ENCODE peak calls at places on chromosome 4, in nine cellular contexts. S is OCI-LY7, L is MM.1S, W is GM23248, X is hepatocyte, A is PC-3, M is HCT116, J is SK-N-SH, I is GM23338. Y is an unnamed sample.

GRCh38 chr4:80321341-80321740 is 14.2 kb upstream of the CFAP299 start:
- DNase-seq in J (no peak), S (no peak), M (no peak), I (no peak), L (no peak), A (no peak), X (no peak), W (no peak), Y (no peak)

GRCh38 chr4:121554377-121554776 is 142.4 kb downstream of the ANXA5 start:
- DNase-seq in S (no peak), M (no peak), L (no peak), A (no peak), J (no peak), I (no peak), W (peak; percentile 53), X (peak; percentile 12), Y (no peak)

GRCh38 chr4:118969359-118969758 is 80.7 kb downstream of the SYNPO2 start:
- DNase-seq in X (peak; percentile 63), L (no peak), S (peak; percentile 4), A (peak; percentile 71), J (peak; percentile 61), I (peak; percentile 56), W (peak; percentile 86), M (peak; percentile 32), Y (peak; percentile 44)

GRCh38 chr4:73684097-73684496 is 56.3 kb upstream of the CXCL8 start:
- DNase-seq in I (peak; percentile 64), S (no peak), L (no peak), M (no peak), W (no peak), X (no peak), A (no peak), J (no peak), Y (peak; percentile 26)

GRCh38 chr4:83360018-83360417 is 25.4 kb upstream of the HPSE start:
- DNase-seq in X (no peak), L (no peak), M (no peak), W (no peak), S (no peak), J (no peak), I (no peak), A (no peak), Y (no peak)

GRCh38 chr4:79917246-79917645 is 155.8 kb downstream of the ANTXR2 start:
- DNase-seq in L (peak; percentile 45), S (peak; percentile 33), W (peak; percentile 66), A (peak; percentile 53), M (peak; percentile 42), X (peak; percentile 27), J (no peak), I (peak; percentile 85), Y (peak; percentile 66)

GRCh38 chr4:120636120-120636630 is 286.4 kb downstream of the PRDM5 start:
- DNase-seq in I (no peak), L (no peak), A (no peak), W (peak; percentile 6), J (no peak), X (no peak), S (no peak), M (no peak), Y (no peak)

GRCh38 chr4:145513020-145513621 is 31.5 kb downstream of the SMAD1 start:
- DNase-seq in S (no peak), L (no peak), W (no peak), I (peak; percentile 27), X (no peak), M (no peak), A (no peak), J (no peak), Y (no peak)

GRCh38 chr4:163164591-163164990 is 2.1 kb downstream of the NAF1 start:
- DNase-seq in L (no peak), X (no peak), S (no peak), J (no peak), W (peak; percentile 39), M (no peak), A (no peak), I (no peak), Y (no peak)

GRCh38 chr4:163332526-163333405 is at the start of gene NPY1R:
- DNase-seq in A (peak; percentile 70), L (peak; percentile 76), S (peak; percentile 4), X (peak; percentile 88), M (peak; percentile 34), J (peak; percentile 78), W (peak; percentile 87), I (peak; percentile 89), Y (peak; percentile 90)

GRCh38 chr4:70829492-70829891 is 10.2 kb downstream of the GRSF1 start:
- DNase-seq in S (no peak), X (no peak), L (no peak), A (no peak), J (no peak), M (no peak), W (no peak), I (no peak), Y (no peak)

GRCh38 chr4:119721878-119722277 is 93.3 kb upstream of the PDE5A start:
- DNase-seq in L (no peak), I (no peak), X (no peak), M (no peak), W (no peak), J (no peak), A (peak; percentile 23), S (no peak), Y (no peak)

GRCh38 chr4:135418353-135418752 is 1216.8 kb upstream of the PABPC4L start:
- DNase-seq in W (no peak), I (peak; percentile 70), J (peak; percentile 10), M (peak; percentile 37), A (peak; percentile 37), L (peak; percentile 22), S (peak; percentile 0), X (no peak), Y (peak; percentile 26)

GRCh38 chr4:110197421-110198398 is 705 bp downstream of the ELOVL6 start:
- DNase-seq in M (no peak), X (peak; percentile 59), A (peak; percentile 22), L (peak; percentile 56), S (peak; percentile 75), I (peak; percentile 56), J (peak; percentile 58), W (peak; percentile 65), Y (peak; percentile 58)

GRCh38 chr4:81573817-81574216 is 102.1 kb upstream of the RASGEF1B start:
- DNase-seq in I (no peak), S (no peak), J (no peak), W (no peak), L (no peak), M (no peak), X (no peak), A (no peak), Y (no peak)

GRCh38 chr4:2934077-2934812 is 29.0 kb downstream of the NOP14 start:
- DNase-seq in M (no peak), W (peak; percentile 86), S (peak; percentile 28), I (peak; percentile 51), L (no peak), A (peak; percentile 19), J (no peak), X (peak; percentile 63), Y (peak; percentile 48)
- H2AFZ ChIP-seq in M (no peak overlapping the region), W (peak overlapping the region; percentile 27), S (no peak overlapping the region), I (no peak overlapping the region), L (peak overlapping the region; percentile 56), A (no peak overlapping the region), J (peak overlapping the region; percentile 53), X (peak overlapping the region; percentile 52), Y (peak overlapping the region; percentile 46)

GRCh38 chr4:5816101-5816500 is 76.8 kb downstream of the CRMP1 start:
- DNase-seq in A (no peak), I (no peak), W (no peak), M (no peak), S (no peak), X (no peak), L (no peak), J (no peak), Y (no peak)
- TF ChIP-seq EZH2phosphoT487 in A (no peak), I (no peak), W (no peak), M (no peak), S (no peak), X (no peak), L (no peak), J (no peak), Y (no peak)

DNA sequence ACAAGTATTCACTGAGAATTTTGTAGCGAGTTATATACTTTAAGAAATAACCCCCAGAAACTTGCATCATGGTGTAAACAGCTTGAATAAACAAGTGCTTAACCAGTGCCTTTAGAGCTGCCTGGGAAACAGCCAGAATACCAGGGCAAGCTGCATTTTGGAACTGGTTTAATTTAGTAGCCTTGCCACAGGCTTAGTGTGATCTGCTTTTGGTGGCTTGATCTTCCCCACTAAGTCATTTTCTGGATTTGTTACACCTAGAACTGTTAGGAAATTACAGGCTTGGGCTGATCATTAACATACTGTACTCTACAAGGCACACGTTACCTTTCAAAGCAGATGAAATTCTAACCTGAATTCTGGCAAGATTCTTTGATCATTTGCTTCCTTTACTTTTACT is 35.4 kb downstream of the NPNT start:
- DNase-seq in W (no peak), L (no peak), J (no peak), M (no peak), A (no peak), X (no peak), I (no peak), S (no peak), Y (no peak)
- H2AFZ ChIP-seq in W (no peak overlapping the region), L (no peak overlapping the region), J (no peak overlapping the region), M (no peak overlapping the region), A (no peak overlapping the region), X (no peak overlapping the region), I (no peak overlapping the region), S (no peak overlapping the region), Y (no peak overlapping the region)

GRCh38 chr4:176406736-176407135 is 87.0 kb downstream of the SPCS3 start:
- DNase-seq in J (no peak), I (no peak), A (peak; percentile 63), S (no peak), W (no peak), M (no peak), L (no peak), X (no peak), Y (no peak)
- TF ChIP-seq EZH2phosphoT487 in J (no peak), I (no peak), A (no peak), S (no peak), W (no peak), M (no peak), L (no peak), X (no peak), Y (no peak)

GRCh38 chr4:33722800-33723511 is 2521.4 kb downstream of the ARAP2 start:
- DNase-seq in L (no peak), S (no peak), X (no peak), A (peak; percentile 15), M (no peak), W (peak; percentile 64), I (no peak), J (peak; percentile 5), Y (no peak)
- H2AFZ ChIP-seq in L (no peak overlapping the region), S (no peak overlapping the region), X (no peak overlapping the region), A (no peak overlapping the region), M (no peak overlapping the region), W (peak overlapping the region; percentile 16), I (no peak overlapping the region), J (peak overlapping the region; percentile 20), Y (no peak overlapping the region)

DNA sequence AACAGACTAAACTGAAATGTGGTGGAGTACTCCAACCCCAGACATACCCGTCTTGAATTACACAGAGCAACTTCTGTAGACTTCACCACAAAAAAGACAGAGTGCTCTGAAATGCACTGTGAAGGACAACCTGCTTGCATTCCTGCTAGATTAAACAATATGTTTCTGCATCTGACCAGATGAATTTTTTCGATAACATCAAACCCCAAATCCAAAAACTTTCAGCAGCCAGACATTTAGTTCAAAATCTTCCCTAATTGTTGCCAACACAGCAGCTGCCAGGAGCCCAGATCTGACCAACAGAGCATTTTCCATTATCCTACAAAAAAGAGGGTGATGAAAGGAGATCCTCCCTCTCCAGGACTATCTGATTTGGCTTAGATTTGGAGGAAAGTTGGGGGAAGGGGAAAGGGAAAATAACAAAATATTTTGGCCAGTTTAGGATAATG is 356.5 kb downstream of the PDGFC start:
- DNase-seq in M (no peak), A (no peak), L (no peak), J (no peak), I (no peak), S (no peak), X (no peak), W (peak; percentile 85), Y (no peak)
- TF ChIP-seq EZH2phosphoT487 in M (no peak), A (no peak), L (no peak), J (no peak), I (no peak), S (no peak), X (no peak), W (peak; percentile 98), Y (no peak)

Y was measured in neural progenitor cell.